ENCODE peak calls at places on chromosome 22, in ten cellular contexts. X is H1, B is K562, K is RWPE1, I is tibial nerve, V is GM13977, D is IMR-90, E is suprapubic skin, Q is tibial artery, J is neural crest cell. G is an unnamed sample.
A peak's percentile ranks its signal among the peaks of the same experiment; 100 is the strongest.

GRCh38 chr22:41501209-41501608 is 32.3 kb downstream of the ACO2 start:
- DNase-seq in X (no peak), J (no peak), V (peak; percentile 58), B (no peak), E (no peak), Q (no peak), D (no peak), K (no peak), I (no peak), G (no peak)

GRCh38 chr22:25777870-25778269 is 35.9 kb downstream of the MYO18B start:
- DNase-seq in V (peak; percentile 54), Q (no peak), B (peak; percentile 31), X (no peak), K (peak; percentile 20), J (peak; percentile 14), E (no peak), D (peak; percentile 45), I (peak; percentile 17), G (no peak)

GRCh38 chr22:25202290-25202921 is 2.7 kb downstream of the CRYBB3 start:
- DNase-seq in D (peak; percentile 43), J (peak; percentile 72), Q (peak; percentile 55), V (peak; percentile 83), E (no peak), B (peak; percentile 60), K (peak; percentile 55), I (peak; percentile 62), X (peak; percentile 89), G (no peak)

GRCh38 chr22:38110863-38111852 is 674 bp upstream of the BAIAP2L2 start:
- DNase-seq in V (no peak), X (no peak), Q (no peak), B (peak; percentile 29), I (no peak), K (peak; percentile 14), E (no peak), J (no peak), D (no peak), G (no peak)

GRCh38 chr22:36086170-36086490 is 57.5 kb upstream of the RBFOX2 start:
- DNase-seq in J (no peak), E (no peak), D (no peak), X (peak; percentile 59), I (no peak), K (peak; percentile 42), Q (no peak), V (no peak), B (peak; percentile 43), G (no peak)

GRCh38 chr22:19877626-19878339 is 23.1 kb upstream of the GNB1L start:
- DNase-seq in B (no peak), V (no peak), X (peak; percentile 39), D (peak; percentile 58), I (no peak), K (no peak), Q (peak; percentile 12), E (peak; percentile 64), J (no peak), G (peak; percentile 37)

GRCh38 chr22:22463855-22464540 is 44.5 kb downstream of the ZNF280B start:
- DNase-seq in B (peak; percentile 99), D (peak; percentile 57), K (peak; percentile 48), Q (no peak), V (peak; percentile 42), I (peak; percentile 82), E (no peak), X (peak; percentile 79), J (peak; percentile 72), G (no peak)

GRCh38 chr22:36302439-36303114 is 49.6 kb downstream of the APOL1 start:
- DNase-seq in V (no peak), B (no peak), I (no peak), E (no peak), K (no peak), X (no peak), D (peak; percentile 55), Q (no peak), J (no peak), G (no peak)

GRCh38 chr22:36352775-36353507 is 34.8 kb downstream of the MYH9 start:
- DNase-seq in D (peak; percentile 95), E (no peak), J (no peak), I (peak; percentile 82), X (no peak), B (no peak), V (no peak), K (no peak), Q (peak; percentile 86), G (no peak)

GRCh38 chr22:36729321-36729720 is 25.8 kb upstream of the CACNG2 start:
- DNase-seq in D (no peak), E (peak; percentile 37), B (no peak), V (no peak), Q (no peak), I (no peak), X (no peak), J (no peak), K (no peak), G (no peak)

DNA sequence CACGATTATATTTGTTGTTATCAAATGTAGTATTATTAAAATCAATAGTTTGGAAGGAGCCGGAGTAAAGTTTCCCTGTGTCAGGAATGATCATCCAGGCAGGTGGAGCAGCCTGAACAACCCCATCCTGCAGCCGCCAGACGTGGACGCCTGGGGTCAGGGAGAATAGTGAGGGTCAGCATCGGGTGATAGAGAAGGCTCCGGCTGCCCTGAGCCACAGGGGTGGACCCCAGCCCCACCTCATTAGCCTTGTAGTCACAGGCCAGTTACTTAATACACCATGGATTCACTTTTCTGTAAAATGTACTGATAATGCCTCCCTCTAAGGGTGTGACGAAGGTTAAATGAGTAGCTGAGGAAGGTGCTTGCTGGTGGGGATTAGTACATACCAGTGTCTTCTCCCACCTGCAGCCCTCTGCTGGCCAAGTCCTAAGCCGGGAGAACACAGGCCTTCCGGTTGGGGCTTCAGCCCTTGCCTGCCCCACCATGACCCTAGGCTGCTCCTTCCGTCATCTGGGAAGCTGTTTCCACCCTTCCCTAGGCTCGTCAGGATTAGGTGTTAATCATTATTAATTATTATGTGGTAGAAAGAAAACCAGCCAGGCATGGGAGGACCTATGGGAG is 14.9 kb downstream of the TMEM121B start:
- DNase-seq in B (no peak), D (no peak), V (no peak), I (no peak), X (no peak), E (no peak), Q (no peak), J (no peak), K (no peak), G (peak; percentile 41)
- TF ChIP-seq CTCF in B (no peak), D (no peak), V (no peak), I (no peak), X (peak; percentile 54), E (no peak), Q (no peak), J (no peak), K (no peak), G (peak; percentile 20)

GRCh38 chr22:50461536-50461935 is 13.3 kb downstream of the SBF1 start:
- DNase-seq in V (no peak), X (no peak), I (no peak), Q (no peak), D (no peak), K (no peak), B (no peak), E (no peak), J (no peak), G (no peak)

GRCh38 chr22:50459016-50459415 is 15.8 kb downstream of the SBF1 start:
- DNase-seq in I (no peak), Q (no peak), D (no peak), V (no peak), J (no peak), E (no peak), K (no peak), B (no peak), X (no peak), G (no peak)

GRCh38 chr22:50460942-50461341 is 13.9 kb downstream of the SBF1 start:
- DNase-seq in I (no peak), V (no peak), X (no peak), K (peak; percentile 61), Q (no peak), J (no peak), D (no peak), E (no peak), B (no peak), G (no peak)

GRCh38 chr22:50461979-50462540 is 12.8 kb downstream of the SBF1 start:
- DNase-seq in V (no peak), J (no peak), D (no peak), X (no peak), K (no peak), E (no peak), Q (no peak), B (no peak), I (no peak), G (no peak)

DNA sequence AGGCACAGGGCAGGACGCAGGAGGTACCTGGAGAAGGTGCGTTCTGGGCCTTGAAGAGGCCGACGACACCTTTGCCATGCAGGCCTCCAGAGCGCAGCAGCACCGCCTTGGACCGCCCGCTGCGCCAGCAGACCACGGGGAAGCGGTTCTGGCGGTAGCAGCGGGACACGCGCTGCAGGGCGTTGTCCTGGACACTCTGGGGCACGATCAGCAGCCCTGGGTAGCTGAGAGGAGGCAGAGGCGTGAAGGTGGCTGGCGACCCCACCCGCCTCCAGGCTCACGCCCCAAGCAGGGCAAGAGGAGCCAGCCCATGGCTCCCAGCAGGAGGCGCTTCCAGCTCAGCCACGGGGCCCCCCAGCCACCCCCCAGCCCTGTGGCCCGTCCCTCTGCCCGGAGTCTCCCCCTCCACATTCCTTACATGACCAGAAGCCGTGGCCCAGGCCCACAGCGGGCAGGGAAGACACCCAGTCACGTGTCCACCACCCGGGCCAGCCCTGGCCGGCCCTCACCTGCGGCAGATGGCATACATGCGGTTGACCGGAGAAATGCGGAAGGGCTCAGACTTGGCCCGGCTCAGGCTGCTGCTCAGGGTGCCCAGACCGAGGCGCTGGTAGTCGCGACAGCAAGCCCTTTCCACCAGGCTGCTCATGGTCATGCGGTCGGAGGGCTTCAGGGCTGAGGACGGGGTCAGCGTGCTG is 15.2 kb downstream of the SBF1 start:
- DNase-seq in K (no peak), X (no peak), E (no peak), V (no peak), J (no peak), B (no peak), D (no peak), Q (no peak), I (no peak), G (no peak)
- TF ChIP-seq CTCF in K (no peak), X (no peak), E (no peak), V (peak; percentile 17), J (no peak), B (no peak), D (no peak), Q (no peak), I (no peak), G (no peak)

DNA sequence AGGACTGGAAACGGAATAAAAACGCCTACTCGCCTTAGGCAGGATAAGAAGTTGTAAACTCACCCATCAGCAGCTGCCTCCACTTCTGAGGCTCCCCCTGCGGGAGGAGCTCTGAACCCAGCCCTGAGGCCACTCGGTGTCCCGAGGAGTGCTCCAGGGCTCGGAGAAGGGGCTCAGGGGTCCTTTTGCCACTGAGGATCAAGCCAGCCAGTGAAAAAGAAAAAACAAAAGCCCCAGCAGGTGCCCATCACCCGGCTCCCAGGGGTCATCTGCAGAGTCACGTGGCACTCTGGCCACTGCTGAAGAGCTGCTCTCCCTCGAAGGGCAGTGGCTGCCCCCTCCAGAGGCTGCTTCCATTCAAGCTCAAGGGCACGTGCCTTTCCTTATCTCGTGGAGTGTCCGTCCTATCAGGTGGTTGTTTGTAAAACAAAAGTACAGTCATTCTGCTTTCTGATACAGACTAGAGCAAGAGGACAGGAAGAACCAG is 29.0 kb downstream of the NUP50 start:
- DNase-seq in B (peak; percentile 67), V (no peak), I (no peak), K (no peak), D (no peak), E (no peak), J (no peak), Q (no peak), X (peak; percentile 62), G (no peak)
- TF ChIP-seq CTCF in B (peak; percentile 43), V (peak; percentile 24), I (no peak), K (no peak), D (peak; percentile 14), E (no peak), J (peak; percentile 15), Q (no peak), X (peak; percentile 51), G (no peak)

GRCh38 chr22:27438271-27438980 is 363.1 kb downstream of the MN1 start:
- DNase-seq in Q (peak; percentile 44), X (no peak), I (no peak), B (no peak), D (peak; percentile 9), V (no peak), J (no peak), K (no peak), E (no peak), G (no peak)
- TF ChIP-seq CTCF in Q (peak; percentile 37), X (no peak), I (no peak), B (no peak), D (no peak), V (no peak), J (no peak), K (no peak), E (no peak), G (no peak)